ENCODE peak calls at places on chromosomes 2 and 18, in five cellular contexts. X is effector memory CD8-positive, alpha-beta T cell; S is RWPE1; N is amniotic stem cell; I is pancreas. H is an unnamed sample.

GRCh38 chr2:232377319-232377718 is 1.2 kb upstream of the ALPP start:
- DNase-seq in X (no peak), S (no peak), N (no peak), I (peak), H (no peak)

GRCh38 chr18:58796205-58796604 is 68.5 kb upstream of the ZNF532 start:
- DNase-seq in X (no peak), S (no peak), N (no peak), I (no peak), H (no peak)

GRCh38 chr2:155372969-155373368 is 674.5 kb downstream of the KCNJ3 start:
- DNase-seq in X (no peak), S (no peak), N (no peak), I (no peak), H (peak)

GRCh38 chr18:57801379-57802165 is 1.5 kb downstream of the ATP8B1 start:
- DNase-seq in X (no peak), S (no peak), N (no peak), I (peak), H (no peak)

GRCh38 chr2:224997802-224998201 is 44.5 kb downstream of the DOCK10 start:
- DNase-seq in X (no peak), S (no peak), N (no peak), I (no peak), H (no peak)

GRCh38 chr2:24021122-24021998 is 11.5 kb downstream of the MFSD2B start:
- DNase-seq in X (no peak), S (peak), N (no peak), I (no peak), H (no peak)

GRCh38 chr18:13760047-13760446 is 33.6 kb downstream of the RNMT start:
- DNase-seq in X (no peak), S (no peak), N (no peak), I (no peak), H (no peak)

GRCh38 chr18:76670564-76671288 is 151.6 kb upstream of the ZNF236 start:
- DNase-seq in X (no peak), S (no peak), N (no peak), I (no peak), H (no peak)

GRCh38 chr2:9807056-9807455 is 36.2 kb upstream of the TAF1B start:
- DNase-seq in X (no peak), S (no peak), N (no peak), I (peak), H (no peak)

GRCh38 chr2:223856584-223856983 is 19.2 kb upstream of the AP1S3 start:
- DNase-seq in X (no peak), S (no peak), N (no peak), I (no peak), H (no peak)